ENCODE peak calls at places on chromosomes 2 and 18, in six cellular contexts. Z, O, L, V, P and N are unnamed samples.

GRCh38 chr2:240507060-240507777 is 50.6 kb downstream of the ANKMY1 start:
- DNase-seq in O (no peak), V (peak), L (no peak), Z (no peak), P (no peak), N (no peak)

GRCh38 chr2:105100064-105100840 is 62.4 kb downstream of the MRPS9 start:
- DNase-seq in L (no peak), Z (peak), O (no peak), P (no peak), V (no peak), N (peak)

GRCh38 chr2:229921101-229921891 is 513 bp downstream of the TRIP12 start:
- DNase-seq in L (no peak), P (peak), Z (no peak), O (peak), V (peak), N (no peak)

GRCh38 chr2:190679813-190680591 is 31.1 kb downstream of the NAB1 start:
- DNase-seq in V (peak), O (peak), Z (peak), L (peak), P (peak), N (peak)

GRCh38 chr2:194087569-194087968 is 1569.5 kb upstream of the SLC39A10 start:
- DNase-seq in P (no peak), L (no peak), O (no peak), V (no peak), Z (no peak), N (no peak)

GRCh38 chr2:186460465-186460864 is 25.6 kb upstream of the ZC3H15 start:
- DNase-seq in L (no peak), Z (no peak), V (peak), O (peak), P (no peak), N (no peak)

GRCh38 chr2:40095003-40095402 is 315.9 kb upstream of the THUMPD2 start:
- DNase-seq in Z (no peak), O (no peak), L (no peak), V (no peak), P (no peak), N (no peak)

GRCh38 chr18:29163596-29163995 is 986.7 kb upstream of the CDH2 start:
- DNase-seq in P (no peak), L (no peak), Z (no peak), V (no peak), O (no peak), N (no peak)

GRCh38 chr2:69577467-69578200 is 65.9 kb downstream of the AAK1 start:
- DNase-seq in O (no peak), L (no peak), V (no peak), Z (no peak), P (no peak), N (no peak)

GRCh38 chr2:237669129-237669627 is 41.8 kb downstream of the LRRFIP1 start:
- DNase-seq in P (no peak), O (no peak), Z (no peak), V (no peak), L (no peak), N (no peak)

GRCh38 chr2:113142290-113142689 is 14.9 kb downstream of the IL1RN start:
- DNase-seq in O (no peak), V (no peak), Z (no peak), P (no peak), L (no peak), N (no peak)

GRCh38 chr18:59696311-59697235 is 650 bp downstream of the CCBE1 start:
- DNase-seq in L (no peak), V (no peak), O (no peak), P (peak), Z (no peak), N (no peak)

GRCh38 chr2:79428745-79429144 is 84.1 kb upstream of the CTNNA2 start:
- DNase-seq in O (no peak), P (no peak), L (no peak), Z (no peak), V (no peak), N (no peak)

GRCh38 chr2:207683879-207684627 is 27.4 kb upstream of the CCNYL1 start:
- DNase-seq in O (peak), Z (no peak), V (no peak), L (no peak), P (no peak), N (no peak)

GRCh38 chr2:110997646-110998045 is 123.1 kb upstream of the BCL2L11 start:
- DNase-seq in Z (no peak), O (no peak), P (no peak), V (no peak), L (no peak), N (no peak)

GRCh38 chr18:8703181-8703638 is 2.1 kb upstream of the MTCL1 start:
- DNase-seq in L (no peak), Z (no peak), P (no peak), V (no peak), O (no peak), N (no peak)

GRCh38 chr2:45651415-45652089 is at the start of gene PRKCE:
- DNase-seq in L (no peak), Z (no peak), O (no peak), V (peak), P (peak), N (peak)

GRCh38 chr2:23530121-23530908 is 145.3 kb downstream of the KLHL29 start:
- DNase-seq in O (no peak), P (no peak), L (no peak), V (no peak), Z (no peak), N (no peak)

DNA sequence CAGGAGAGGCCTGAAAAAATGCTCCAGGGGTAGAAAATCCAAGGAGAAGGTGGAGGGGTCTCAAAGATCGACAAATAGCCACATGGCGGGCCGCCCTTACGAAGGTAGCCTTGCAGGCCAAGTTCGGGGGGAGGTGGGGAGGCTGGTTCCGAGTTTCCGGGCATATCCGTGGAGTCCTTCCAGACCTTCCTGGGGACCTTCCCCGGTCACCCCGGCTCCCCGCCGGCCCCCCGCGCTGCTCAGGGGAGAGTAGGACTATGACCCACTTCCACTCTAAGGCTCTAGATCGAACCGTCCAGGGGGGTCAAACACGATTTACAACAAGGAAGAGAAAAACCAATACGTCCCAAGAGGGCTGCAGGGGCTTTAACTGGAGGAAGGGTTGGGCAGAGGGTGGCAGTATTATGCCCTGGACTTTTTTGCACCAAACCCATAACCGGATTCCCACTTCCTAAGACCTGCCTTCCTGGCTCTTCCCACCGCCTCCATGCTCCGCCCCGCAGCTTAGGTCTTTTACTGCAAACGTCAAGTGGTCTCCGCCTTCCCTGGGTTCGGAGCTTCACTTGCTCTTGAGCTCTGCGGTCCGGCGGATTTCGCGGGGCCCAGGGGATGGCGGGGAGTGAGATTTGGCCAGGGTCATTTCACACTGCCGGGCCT is 789 bp upstream of the LYPD6 start:
- DNase-seq in P (peak), V (peak), L (no peak), O (peak), Z (no peak), N (no peak)
- TF ChIP-seq GABPA in P (no peak), V (no peak), L (no peak), O (no peak), Z (no peak), N (no peak)

DNA sequence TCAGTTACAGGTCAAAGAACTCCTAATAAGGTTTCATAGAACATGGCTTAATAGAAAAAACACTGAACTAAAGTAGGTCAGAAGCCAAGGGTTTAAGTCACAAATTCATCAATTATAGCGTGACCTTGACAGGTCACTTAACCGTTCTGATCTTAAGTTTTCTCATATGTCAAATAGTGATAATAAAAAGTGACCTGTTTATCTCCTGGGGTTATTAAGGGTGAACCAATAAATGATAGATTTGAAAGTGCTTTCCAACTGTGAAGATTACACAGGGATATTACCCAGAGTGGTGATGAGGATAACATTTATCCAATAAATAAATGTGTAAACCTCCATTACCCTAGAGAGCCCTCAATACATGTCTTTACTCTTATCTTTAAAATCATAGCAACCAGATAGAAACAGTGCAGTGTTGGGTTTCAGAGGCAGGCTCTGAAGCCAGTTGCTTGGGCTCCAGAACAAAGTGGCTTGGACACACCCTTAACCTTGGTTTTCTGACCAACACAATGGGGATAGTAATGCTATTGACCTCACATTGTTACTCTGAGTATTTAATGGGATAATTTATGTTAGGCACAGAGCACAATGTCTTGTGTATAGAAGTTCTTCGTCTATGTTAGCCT is 48.6 kb downstream of the KLHL14 start:
- DNase-seq in Z (no peak), V (no peak), L (no peak), O (no peak), P (no peak), N (no peak)
- TF ChIP-seq GABPA in Z (no peak), V (no peak), L (no peak), O (no peak), P (no peak), N (no peak)

DNA sequence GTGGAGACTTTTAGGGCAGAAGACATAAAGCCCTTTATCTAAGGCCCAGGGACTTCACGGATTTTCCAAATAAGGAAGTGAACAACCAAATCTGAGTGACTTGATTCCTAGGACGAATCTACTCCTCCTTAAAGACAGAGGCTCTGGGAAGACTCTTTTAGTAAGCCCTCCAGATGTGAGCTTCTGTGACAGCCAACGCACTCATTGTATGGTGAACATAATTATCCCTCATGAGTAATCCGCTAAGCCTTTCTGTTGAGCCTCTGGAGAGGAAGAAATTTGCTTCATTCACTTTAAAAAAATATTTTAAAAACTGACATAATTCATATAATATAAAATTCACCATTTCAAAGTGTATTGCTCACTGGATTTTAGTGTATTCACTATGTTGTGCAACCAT is 33.5 kb downstream of the CCDC93 start:
- DNase-seq in L (no peak), O (no peak), P (no peak), Z (no peak), V (no peak), N (no peak)
- TF ChIP-seq GABPA in L (no peak), O (no peak), P (no peak), Z (no peak), V (no peak), N (no peak)

GRCh38 chr2:234374671-234375245 is 122.1 kb downstream of the ARL4C start:
- DNase-seq in Z (no peak), O (no peak), P (no peak), V (no peak), L (no peak), N (no peak)
- TF ChIP-seq GABPA in Z (no peak), O (no peak), P (no peak), V (no peak), L (no peak), N (no peak)

GRCh38 chr2:173590278-173590811 is 235.7 kb downstream of the CDCA7 start:
- DNase-seq in V (peak), L (no peak), P (no peak), O (peak), Z (no peak), N (no peak)
- TF ChIP-seq GABPA in V (peak), L (no peak), P (no peak), O (no peak), Z (no peak), N (no peak)

DNA sequence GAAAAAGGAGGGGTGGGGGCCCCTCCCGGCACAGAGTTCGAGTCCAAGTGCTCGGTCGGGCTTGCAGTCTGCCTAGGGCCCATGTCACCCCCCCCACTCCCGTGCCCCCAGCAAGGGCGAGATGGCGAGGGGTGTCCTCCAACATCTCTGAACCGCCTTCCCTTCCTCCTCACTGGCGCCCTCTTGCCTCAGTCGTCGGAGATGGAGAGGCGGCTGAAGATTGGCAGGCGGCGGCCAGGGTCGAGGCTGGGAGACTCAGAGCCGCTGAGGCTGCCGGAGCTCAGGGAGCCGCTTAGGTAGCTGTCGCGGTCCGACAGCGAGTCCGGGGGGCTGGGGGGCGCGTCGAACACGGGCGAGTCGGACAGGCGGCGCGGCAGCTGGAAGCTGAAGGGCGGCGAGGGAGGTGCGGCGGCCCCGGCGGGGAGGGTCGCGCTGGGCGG is 2.3 kb downstream of the ZFP36L2 start:
- DNase-seq in O (peak), V (peak), L (no peak), P (peak), Z (no peak), N (peak)
- TF ChIP-seq GABPA in O (peak), V (no peak), L (no peak), P (no peak), Z (no peak), N (no peak)

GRCh38 chr2:26438526-26438925 is 36.8 kb downstream of the DRC1 start:
- DNase-seq in Z (no peak), V (no peak), O (no peak), L (no peak), P (no peak), N (no peak)
- TF ChIP-seq GABPA in Z (no peak), V (no peak), O (no peak), L (no peak), P (no peak), N (no peak)

DNA sequence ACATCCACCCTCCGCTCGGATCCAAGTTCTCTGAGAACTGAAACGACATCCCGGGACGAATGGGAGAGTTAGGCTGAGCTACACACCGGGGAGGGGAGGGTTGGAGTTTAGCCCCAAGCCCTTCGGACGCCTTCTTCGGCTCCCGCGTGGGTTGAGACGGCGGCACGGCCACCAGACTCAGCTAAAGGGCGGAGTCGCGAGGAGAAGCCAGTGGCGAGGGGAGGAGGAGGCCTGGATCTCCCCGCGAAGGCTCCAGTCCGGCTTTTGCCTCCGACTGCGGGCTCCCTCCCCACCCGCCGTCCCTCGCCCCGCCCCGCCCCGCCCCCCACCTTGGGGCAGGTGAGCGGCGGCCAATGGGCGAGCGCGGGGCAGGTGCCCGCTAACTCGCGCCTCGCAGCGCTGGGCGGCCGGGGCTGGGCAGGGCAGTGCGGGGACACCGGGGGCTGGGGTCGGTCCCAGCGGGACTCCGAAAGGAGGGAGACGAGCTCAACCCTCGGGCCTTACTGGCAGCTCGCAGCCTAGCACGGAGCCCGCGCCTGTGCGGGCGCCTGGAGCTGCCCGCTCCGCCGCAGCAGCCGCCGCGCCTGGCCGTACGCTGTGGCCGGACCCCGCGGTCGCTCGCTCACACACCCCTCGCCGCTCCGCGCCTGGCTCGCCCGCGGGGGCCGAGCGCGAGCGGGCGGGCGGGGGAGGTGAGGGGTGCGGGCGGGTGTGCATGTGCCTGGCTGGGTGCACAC is at the start of gene EMX1:
- DNase-seq in L (peak), Z (no peak), V (peak), O (peak), P (peak), N (no peak)
- TF ChIP-seq GABPA in L (no peak), Z (no peak), V (no peak), O (no peak), P (no peak), N (no peak)

GRCh38 chr2:159774370-159774990 is 23.5 kb downstream of the CD302 start:
- DNase-seq in L (no peak), O (no peak), V (no peak), Z (no peak), P (no peak), N (no peak)
- TF ChIP-seq GABPA in L (no peak), O (no peak), V (no peak), Z (no peak), P (no peak), N (no peak)

DNA sequence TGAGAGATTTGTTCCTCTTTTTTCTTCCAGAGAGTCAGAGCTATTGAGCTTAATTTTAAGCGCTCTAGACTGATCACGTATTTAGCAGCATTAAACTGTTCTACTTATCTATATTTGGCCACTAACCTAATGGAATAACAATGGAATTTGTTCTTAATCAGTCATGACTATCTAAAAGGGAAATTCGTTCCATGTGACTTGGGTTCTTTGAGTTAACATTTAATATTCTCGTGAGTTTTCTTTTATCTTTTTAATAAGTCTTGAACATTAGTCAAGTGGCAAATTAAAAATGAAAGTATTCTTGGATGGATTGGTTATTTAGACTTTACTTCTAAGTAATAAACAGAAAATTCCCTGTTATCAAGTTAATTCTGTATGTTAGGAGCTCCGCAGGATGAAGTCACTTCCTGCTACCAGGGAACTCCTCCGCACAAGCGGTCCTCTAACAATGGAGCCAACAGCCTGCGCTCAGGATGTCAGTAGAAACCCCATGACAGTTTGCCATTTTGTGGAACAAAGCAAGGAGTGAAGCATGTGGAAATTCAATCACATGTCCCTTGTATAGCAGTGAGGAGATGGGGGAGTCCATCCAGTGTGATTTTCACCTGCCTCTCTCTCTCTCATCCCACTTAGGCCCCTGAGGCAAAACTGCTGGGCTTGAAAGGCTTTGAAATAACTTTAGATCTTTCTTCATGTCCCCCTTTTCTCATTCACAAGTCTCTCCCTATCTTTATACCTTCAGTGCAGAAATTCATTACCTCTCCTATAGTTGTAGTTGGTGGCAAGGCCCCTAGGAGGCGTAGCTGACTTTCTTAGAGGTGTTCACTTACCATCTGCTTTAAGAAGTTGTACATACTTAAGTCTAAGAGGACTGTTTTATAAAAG is 138.1 kb downstream of the WDR7 start:
- DNase-seq in O (peak), L (peak), Z (no peak), V (peak), P (peak), N (peak)
- TF ChIP-seq GABPA in O (no peak), L (no peak), Z (no peak), V (no peak), P (no peak), N (no peak)